ENCODE peak calls at places on chromosome 6, in six cellular contexts. X is IMR-90, M is psoas muscle, R is tibial nerve, P is GM12878, B is neuronal stem cell. E is an unnamed sample.

GRCh38 chr6:109252261-109253041 is 129.8 kb downstream of the CD164 start:
- DNase-seq in P (no peak), B (no peak), X (no peak), R (no peak), M (no peak), E (no peak)

GRCh38 chr6:157436200-157436943 is 55.4 kb downstream of the ZDHHC14 start:
- DNase-seq in P (no peak), M (no peak), B (no peak), R (no peak), X (no peak), E (no peak)

GRCh38 chr6:2999621-3000455 is at the start of gene NQO2:
- DNase-seq in R (peak), M (peak), B (peak), X (peak), P (peak), E (peak)

GRCh38 chr6:69791065-69791471 is 5.7 kb downstream of the LMBRD1 start:
- DNase-seq in P (no peak), M (no peak), R (no peak), B (no peak), X (peak), E (no peak)

GRCh38 chr6:165091121-165091785 is 218.2 kb downstream of the C6orf118 start:
- DNase-seq in X (no peak), R (no peak), B (no peak), P (no peak), M (no peak), E (no peak)

GRCh38 chr6:165721349-165721748 is 58.3 kb upstream of the PDE10A start:
- DNase-seq in M (no peak), B (no peak), R (no peak), P (no peak), X (peak), E (no peak)

GRCh38 chr6:137399949-137400443 is 94.2 kb downstream of the OLIG3 start:
- DNase-seq in B (no peak), X (no peak), P (no peak), R (no peak), M (no peak), E (no peak)

GRCh38 chr6:4870821-4871494 is 94.8 kb downstream of the CDYL start:
- DNase-seq in R (no peak), P (no peak), X (peak), M (no peak), B (no peak), E (no peak)

GRCh38 chr6:112398686-112399085 is 51.6 kb downstream of the RFPL4B start:
- DNase-seq in R (no peak), X (no peak), P (no peak), M (no peak), B (no peak), E (no peak)

GRCh38 chr6:127855542-127856159 is 45.2 kb downstream of the THEMIS start:
- DNase-seq in P (no peak), R (no peak), M (no peak), B (no peak), X (peak), E (peak)

GRCh38 chr6:98945311-98946005 is 2.3 kb downstream of the FBXL4 start:
- DNase-seq in X (no peak), B (no peak), M (no peak), P (no peak), R (no peak), E (no peak)

GRCh38 chr6:116118608-116119007 is 7.3 kb downstream of the COL10A1 start:
- DNase-seq in X (peak), B (no peak), M (no peak), R (no peak), P (no peak), E (no peak)

GRCh38 chr6:110322151-110323003 is 35.8 kb downstream of the METTL24 start:
- DNase-seq in R (no peak), M (no peak), X (no peak), B (no peak), P (no peak), E (no peak)

DNA sequence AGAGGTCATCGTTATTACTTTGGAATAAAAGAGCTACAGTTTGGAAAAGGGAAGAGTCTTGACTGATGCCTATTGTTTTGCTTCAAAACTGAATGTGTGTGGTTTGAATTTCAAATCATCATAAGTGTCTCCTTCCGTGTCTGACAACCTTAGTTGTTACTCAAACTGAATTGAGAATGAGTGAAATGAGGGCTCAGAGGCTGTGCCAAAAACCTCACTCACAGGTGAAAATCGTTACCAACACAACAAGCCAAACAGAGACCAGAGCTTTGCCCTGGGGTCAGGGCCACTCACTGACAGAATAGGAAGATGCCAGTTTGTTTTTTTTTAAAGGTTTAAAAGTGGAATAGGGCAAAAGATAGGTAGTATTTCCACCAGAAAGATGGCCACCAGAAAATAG is 15.2 kb upstream of the SIRT5 start:
- DNase-seq in M (no peak), P (no peak), X (no peak), R (no peak), B (no peak), E (no peak)
- H3K27ac ChIP-seq in M (no peak), P (no peak), X (no peak), R (no peak), B (no peak), E (peak)

GRCh38 chr6:82372656-82373055 is 9.0 kb downstream of the TPBG start:
- DNase-seq in P (no peak), X (no peak), B (no peak), R (no peak), M (no peak), E (no peak)
- H3K27ac ChIP-seq in P (no peak), X (no peak), B (no peak), R (no peak), M (no peak), E (no peak)

DNA sequence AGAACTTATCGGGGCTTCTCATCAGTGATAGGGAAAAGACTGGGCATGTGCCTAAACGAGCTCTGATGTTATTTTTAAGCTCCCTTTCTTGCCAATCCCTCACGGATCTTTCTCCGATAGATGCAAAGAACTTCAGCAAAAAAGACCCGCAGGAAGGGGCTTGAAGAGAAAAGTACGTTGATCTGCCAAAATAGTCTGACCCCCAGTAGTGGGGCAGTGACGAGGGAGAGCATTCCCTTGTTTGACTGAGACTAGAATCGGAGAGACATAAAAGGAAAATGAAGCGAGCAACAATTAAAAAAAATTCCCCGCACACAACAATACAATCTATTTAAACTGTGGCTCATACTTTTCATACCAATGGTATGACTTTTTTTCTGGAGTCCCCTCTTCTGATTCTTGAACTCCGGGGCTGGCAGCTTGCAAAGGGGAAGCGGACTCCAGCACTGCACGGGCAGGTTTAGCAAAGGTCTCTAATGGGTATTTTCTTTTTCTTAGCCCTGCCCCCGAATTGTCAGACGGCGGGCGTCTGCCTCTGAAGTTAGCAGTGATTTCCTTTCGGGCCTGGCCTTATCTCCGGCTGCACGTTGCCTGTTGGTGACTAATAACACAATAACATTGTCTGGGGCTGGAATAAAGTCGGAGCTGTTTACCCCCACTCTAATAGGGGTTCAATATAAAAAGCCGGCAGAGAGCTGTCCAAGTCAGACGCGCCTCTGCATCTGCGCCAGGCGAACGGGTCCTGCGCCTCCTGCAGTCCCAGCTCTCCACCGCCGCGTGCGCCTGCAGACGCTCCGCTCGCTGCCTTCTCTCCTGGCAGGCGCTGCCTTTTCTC is at the start of gene EDN1:
- DNase-seq in M (peak), X (peak), B (peak), P (peak), R (peak), E (peak)
- H3K27ac ChIP-seq in M (peak), X (peak), B (peak), P (peak), R (peak), E (no peak)

GRCh38 chr6:21150644-21151043 is 442.9 kb upstream of the SOX4 start:
- DNase-seq in X (no peak), B (no peak), R (no peak), P (no peak), M (no peak), E (no peak)
- H3K27ac ChIP-seq in X (no peak), B (no peak), R (no peak), P (no peak), M (no peak), E (no peak)

GRCh38 chr6:30317913-30318589 is 8.7 kb upstream of the TRIM39 start:
- DNase-seq in X (no peak), M (no peak), P (no peak), R (no peak), B (no peak), E (no peak)

GRCh38 chr6:30323806-30324205 is 2.9 kb upstream of the TRIM39 start:
- DNase-seq in M (no peak), R (no peak), B (no peak), P (no peak), X (no peak), E (no peak)

GRCh38 chr6:30321692-30322388 is 4.9 kb upstream of the TRIM39 start:
- DNase-seq in B (no peak), R (no peak), M (no peak), P (no peak), X (peak), E (no peak)

GRCh38 chr6:30322527-30323501 is 3.9 kb upstream of the TRIM39 start:
- DNase-seq in M (peak), B (no peak), X (peak), R (no peak), P (no peak), E (no peak)

GRCh38 chr6:30319146-30319835 is 7.4 kb upstream of the TRIM39 start:
- DNase-seq in R (no peak), M (no peak), X (peak), P (no peak), B (no peak), E (no peak)
- H3K27ac ChIP-seq in R (no peak), M (no peak), X (no peak), P (no peak), B (no peak), E (no peak)

GRCh38 chr6:17867880-17868279 is 119.6 kb downstream of the KIF13A start:
- DNase-seq in X (peak), M (no peak), P (no peak), R (no peak), B (no peak), E (no peak)

GRCh38 chr6:17865243-17865642 is 122.2 kb downstream of the KIF13A start:
- DNase-seq in R (no peak), P (no peak), X (peak), M (no peak), B (no peak), E (no peak)

GRCh38 chr6:17866876-17867444 is 120.5 kb downstream of the KIF13A start:
- DNase-seq in X (no peak), M (no peak), P (no peak), B (no peak), R (no peak), E (peak)

GRCh38 chr6:17863971-17864754 is 123.3 kb downstream of the KIF13A start:
- DNase-seq in M (peak), R (no peak), P (no peak), B (no peak), X (peak), E (peak)

DNA sequence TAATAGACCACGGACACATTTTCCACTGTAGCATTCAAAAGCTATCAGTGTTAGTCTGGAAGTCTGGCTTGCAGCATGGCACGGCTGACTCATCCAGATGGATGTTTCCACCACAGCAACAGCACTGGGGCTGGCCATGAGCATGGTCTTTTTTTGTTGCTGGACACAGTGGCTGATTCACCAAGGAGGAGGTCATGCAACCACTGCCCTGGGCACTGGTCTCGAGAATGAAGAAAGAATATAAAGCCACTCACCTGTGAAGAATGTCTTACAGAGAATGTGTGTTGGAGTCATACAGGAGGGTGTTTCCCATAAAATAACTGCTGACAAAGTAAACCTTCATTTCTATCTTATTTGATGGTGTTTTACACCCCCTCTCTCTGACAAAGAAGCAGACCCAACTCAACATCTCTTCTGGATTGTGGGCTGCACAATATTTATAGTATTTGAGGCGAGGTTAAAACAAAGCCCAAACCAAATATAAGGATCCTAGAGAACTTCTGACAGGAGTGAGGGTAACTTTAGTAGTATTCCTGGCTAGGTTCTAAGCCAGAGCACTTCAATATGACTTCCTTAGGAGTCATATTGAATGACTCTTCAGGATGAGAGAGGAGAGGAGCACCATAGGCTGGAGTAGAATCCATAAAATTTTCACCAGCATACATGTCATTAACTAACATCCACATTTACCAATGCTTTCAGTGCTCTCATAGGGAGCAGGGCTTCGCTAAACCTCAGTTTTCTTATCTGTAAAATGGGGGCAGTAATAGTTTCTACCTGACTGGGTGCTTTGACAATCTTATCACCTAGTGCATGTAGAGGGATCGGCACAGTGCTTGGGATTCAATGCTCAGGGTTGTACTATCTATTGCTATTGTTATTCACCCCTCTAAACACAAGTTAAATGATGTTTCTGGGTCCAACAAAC is 121.4 kb downstream of the KIF13A start:
- DNase-seq in P (no peak), X (peak), M (peak), R (peak), B (no peak), E (peak)
- H3K27ac ChIP-seq in P (no peak), X (no peak), M (peak), R (peak), B (no peak), E (peak)

E was measured in substantia nigra.